ENCODE peak calls at places on chromosomes 13 and 19, in nine cellular contexts. M is mucosa of descending colon, Z is SJSA1, V is hepatocyte, N is ovary, W is right cardiac atrium, O is trophoblast cell, C is cardiac muscle cell, G is heart right ventricle. J is an unnamed sample. For H3K4me1, the result is how much of the 10 kb centered on the place peaks cover.

GRCh38 chr13:73715910-73716257 is 418.3 kb downstream of the KLF12 start:
- DNase-seq in V (no peak), C (no peak), G (no peak), O (peak), M (no peak), W (no peak), N (no peak), Z (no peak), J (no peak)

GRCh38 chr19:39183100-39183499 is 13.7 kb upstream of the NCCRP1 start:
- DNase-seq in M (no peak), G (no peak), W (no peak), O (peak), Z (no peak), N (no peak), C (no peak), V (no peak), J (no peak)

GRCh38 chr13:43528992-43529391 is 257.8 kb downstream of the ENOX1 start:
- DNase-seq in C (no peak), Z (no peak), G (no peak), N (no peak), W (no peak), O (peak), M (no peak), V (no peak), J (no peak)

GRCh38 chr19:35549174-35549788 is 3.9 kb downstream of the TMEM147 start:
- DNase-seq in O (peak), C (peak), M (peak), Z (peak), G (no peak), W (no peak), N (peak), V (peak), J (peak)

GRCh38 chr19:8473652-8474476 is 28.6 kb downstream of the PRAM1 start:
- DNase-seq in G (no peak), M (no peak), Z (no peak), W (no peak), N (no peak), C (no peak), O (no peak), V (no peak), J (no peak)

GRCh38 chr19:17557461-17557860 is 2.0 kb downstream of the COLGALT1 start:
- DNase-seq in Z (no peak), G (no peak), N (no peak), O (peak), V (no peak), M (no peak), W (peak), C (no peak), J (no peak)

GRCh38 chr19:12833747-12834417 is 497 bp downstream of the RTBDN start:
- DNase-seq in M (no peak), Z (no peak), N (no peak), W (peak), G (peak), V (peak), O (no peak), C (peak), J (no peak)

GRCh38 chr19:50490411-50490811 is 13.8 kb upstream of the GARIN5A start:
- DNase-seq in C (no peak), N (no peak), W (no peak), V (no peak), O (no peak), M (no peak), Z (no peak), G (no peak), J (no peak)

GRCh38 chr19:43463381-43464088 is 1.9 kb downstream of the LYPD3 start:
- DNase-seq in M (peak), C (peak), Z (peak), G (peak), V (peak), O (peak), W (peak), N (peak), J (no peak)

GRCh38 chr19:7874080-7874856 is at the start of gene PRR36:
- DNase-seq in M (no peak), C (no peak), O (peak), G (no peak), V (peak), W (no peak), N (no peak), Z (no peak), J (no peak)

GRCh38 chr19:11268783-11269267 is 6.5 kb upstream of the DOCK6 start:
- DNase-seq in O (no peak), W (peak), N (peak), C (peak), M (peak), G (peak), V (no peak), Z (peak), J (no peak)

GRCh38 chr13:110010433-110011135 is 224.2 kb upstream of the IRS2 start:
- DNase-seq in G (no peak), M (no peak), V (no peak), W (no peak), N (no peak), O (no peak), C (peak), Z (no peak), J (no peak)

GRCh38 chr19:8988204-8988603 is 22.0 kb downstream of the MUC16 start:
- DNase-seq in G (no peak), W (no peak), M (peak), O (peak), Z (no peak), V (no peak), N (no peak), C (no peak), J (no peak)

GRCh38 chr13:48874165-48874564 is 101.5 kb upstream of the FNDC3A start:
- DNase-seq in Z (no peak), G (no peak), O (no peak), N (no peak), V (peak), M (peak), C (no peak), W (no peak), J (no peak)

GRCh38 chr13:97432232-97432916 is 1.6 kb upstream of the RAP2A start:
- DNase-seq in V (no peak), G (no peak), Z (no peak), O (no peak), N (no peak), W (no peak), C (no peak), M (peak), J (peak)

GRCh38 chr19:6059396-6059947 is 50.8 kb downstream of the RFX2 start:
- DNase-seq in G (no peak), M (no peak), C (no peak), V (no peak), N (no peak), O (peak), W (no peak), Z (no peak), J (no peak)

DNA sequence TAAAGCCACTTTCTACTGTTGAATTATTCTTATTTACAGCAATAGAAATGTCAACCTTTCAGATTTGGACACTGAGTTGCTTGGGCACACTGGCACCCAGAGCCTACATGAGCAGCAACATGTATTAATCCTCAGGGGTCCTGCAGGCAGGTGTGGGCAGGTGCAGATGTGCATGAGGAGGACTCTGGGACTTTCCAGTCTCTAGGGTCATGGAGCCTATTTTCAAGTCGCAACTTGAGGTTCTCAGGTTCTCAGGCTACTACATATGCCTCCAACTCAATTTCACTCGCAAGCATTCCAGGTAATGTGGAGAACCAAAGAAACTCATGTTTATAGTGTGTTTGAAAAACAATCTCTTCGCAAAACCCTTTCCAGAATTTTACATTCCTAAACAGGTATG is 73.2 kb downstream of the STARD13 start:
- DNase-seq in V (no peak), G (no peak), W (no peak), O (no peak), C (no peak), N (no peak), M (no peak), Z (no peak), J (no peak)
- H3K4me1 ChIP-seq in V (under half), G (half or more), W (under half), O (under half), C (under half), N (under half), M (under half), Z (half or more), J (under half)

GRCh38 chr19:53999694-54000093 is 8.3 kb downstream of the CACNG6 start:
- DNase-seq in N (no peak), O (no peak), V (no peak), W (no peak), Z (no peak), M (no peak), G (no peak), C (no peak), J (no peak)
- H3K4me1 ChIP-seq in N (under half), O (under half), V (under half), W (under half), Z (under half), M (under half), G (under half), C (under half), J (under half)

DNA sequence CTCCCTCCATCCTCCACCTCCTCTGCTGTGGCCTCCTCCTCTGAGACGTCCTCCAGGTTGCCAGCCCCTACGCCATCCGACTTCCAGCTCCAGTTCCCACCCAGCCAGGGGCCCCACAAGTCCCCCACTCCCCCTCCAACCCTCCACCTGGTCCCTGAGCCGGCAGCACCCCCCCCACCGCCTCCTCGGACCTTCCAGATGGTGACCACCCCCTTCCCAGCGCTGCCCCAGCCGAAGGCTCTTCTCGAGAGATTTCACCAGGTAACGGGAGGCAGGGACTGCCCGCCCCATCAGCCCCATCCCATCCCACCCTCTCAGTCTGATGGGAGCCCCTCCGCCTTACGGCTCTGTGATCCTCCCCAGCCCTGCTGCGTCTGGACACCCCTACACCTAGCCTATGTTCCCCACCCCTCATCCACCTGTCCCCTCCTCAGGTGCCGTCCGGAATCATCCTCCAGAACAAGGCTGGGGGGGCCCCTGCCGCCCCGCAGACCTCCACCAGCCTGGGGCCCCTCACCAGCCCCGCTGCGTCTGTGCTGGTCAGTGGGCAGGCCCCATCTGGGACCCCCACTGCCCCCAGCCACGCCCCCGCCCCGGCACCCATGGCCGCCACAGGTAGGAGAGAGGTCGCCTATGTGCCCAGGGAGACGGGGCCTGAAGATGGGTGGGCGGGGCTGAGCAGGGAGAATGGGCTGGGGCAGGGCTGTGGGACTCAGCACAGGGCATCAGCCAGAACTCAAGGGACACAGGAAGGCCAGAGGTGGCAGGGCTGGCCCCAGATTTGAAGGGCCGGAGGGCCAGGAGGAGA is 18.6 kb upstream of the EHD2 start:
- DNase-seq in V (no peak), G (no peak), M (no peak), O (no peak), Z (no peak), C (no peak), W (no peak), N (no peak), J (no peak)
- H3K4me1 ChIP-seq in V (under half), G (under half), M (under half), O (under half), Z (under half), C (under half), W (under half), N (under half), J (under half)

GRCh38 chr19:1933245-1933644 is 7.7 kb upstream of the CSNK1G2 start:
- DNase-seq in G (no peak), W (no peak), Z (no peak), C (no peak), V (no peak), O (no peak), M (no peak), N (no peak), J (no peak)

GRCh38 chr19:1936916-1937610 is 3.9 kb upstream of the CSNK1G2 start:
- DNase-seq in O (peak), W (peak), C (no peak), Z (no peak), G (no peak), N (no peak), V (no peak), M (no peak), J (no peak)

GRCh38 chr19:1933942-1934341 is 7.0 kb upstream of the CSNK1G2 start:
- DNase-seq in G (no peak), O (no peak), N (no peak), V (no peak), Z (no peak), W (no peak), C (no peak), M (no peak), J (no peak)

GRCh38 chr19:1936430-1936829 is 4.5 kb upstream of the CSNK1G2 start:
- DNase-seq in O (no peak), G (no peak), V (no peak), W (no peak), M (no peak), N (no peak), C (no peak), Z (no peak), J (no peak)

GRCh38 chr19:1935484-1936208 is 5.3 kb upstream of the CSNK1G2 start:
- DNase-seq in Z (no peak), O (peak), W (peak), G (no peak), M (no peak), C (peak), V (no peak), N (no peak), J (no peak)
- H3K4me1 ChIP-seq in Z (under half), O (under half), W (under half), G (under half), M (under half), C (under half), V (under half), N (under half), J (under half)

DNA sequence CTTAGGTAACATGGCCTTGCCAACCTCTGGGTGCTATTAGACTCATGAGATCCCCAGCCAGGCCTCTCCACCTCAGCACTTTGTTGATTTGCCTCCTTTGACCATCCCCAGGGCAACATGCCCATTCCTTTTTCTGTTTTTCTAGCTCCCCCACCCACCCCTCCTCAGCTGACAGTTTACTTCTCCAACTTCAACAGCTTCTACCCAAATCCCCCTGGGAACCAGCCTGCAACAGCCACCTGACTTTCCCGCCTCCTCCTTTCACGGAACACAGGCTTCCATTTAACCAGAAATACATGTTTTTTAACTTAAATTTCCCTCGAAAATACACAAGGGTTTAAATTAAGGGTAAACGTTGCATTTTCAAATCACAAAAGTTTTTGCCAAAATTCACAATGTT is 117.3 kb downstream of the DLEU7 start:
- DNase-seq in W (no peak), M (no peak), O (no peak), N (no peak), C (no peak), G (no peak), Z (no peak), V (no peak), J (no peak)
- H3K4me1 ChIP-seq in W (under half), M (under half), O (under half), N (under half), C (under half), G (under half), Z (under half), V (under half), J (under half)

GRCh38 chr19:1250374-1251232 is 2.2 kb downstream of the MIDN start:
- DNase-seq in C (peak), G (no peak), N (peak), M (peak), W (peak), O (peak), V (peak), Z (no peak), J (no peak)

GRCh38 chr19:1251233-1251502 is 2.8 kb downstream of the MIDN start:
- DNase-seq in V (peak), M (peak), C (peak), G (no peak), W (no peak), N (peak), Z (no peak), O (peak), J (no peak)

GRCh38 chr19:1252818-1253513 is 4.6 kb downstream of the MIDN start:
- DNase-seq in W (peak), G (peak), C (peak), Z (no peak), O (peak), N (peak), V (peak), M (peak), J (no peak)

GRCh38 chr19:1252221-1252817 is 3.9 kb downstream of the MIDN start:
- DNase-seq in C (peak), M (peak), G (peak), O (peak), Z (peak), V (peak), N (peak), W (peak), J (no peak)

DNA sequence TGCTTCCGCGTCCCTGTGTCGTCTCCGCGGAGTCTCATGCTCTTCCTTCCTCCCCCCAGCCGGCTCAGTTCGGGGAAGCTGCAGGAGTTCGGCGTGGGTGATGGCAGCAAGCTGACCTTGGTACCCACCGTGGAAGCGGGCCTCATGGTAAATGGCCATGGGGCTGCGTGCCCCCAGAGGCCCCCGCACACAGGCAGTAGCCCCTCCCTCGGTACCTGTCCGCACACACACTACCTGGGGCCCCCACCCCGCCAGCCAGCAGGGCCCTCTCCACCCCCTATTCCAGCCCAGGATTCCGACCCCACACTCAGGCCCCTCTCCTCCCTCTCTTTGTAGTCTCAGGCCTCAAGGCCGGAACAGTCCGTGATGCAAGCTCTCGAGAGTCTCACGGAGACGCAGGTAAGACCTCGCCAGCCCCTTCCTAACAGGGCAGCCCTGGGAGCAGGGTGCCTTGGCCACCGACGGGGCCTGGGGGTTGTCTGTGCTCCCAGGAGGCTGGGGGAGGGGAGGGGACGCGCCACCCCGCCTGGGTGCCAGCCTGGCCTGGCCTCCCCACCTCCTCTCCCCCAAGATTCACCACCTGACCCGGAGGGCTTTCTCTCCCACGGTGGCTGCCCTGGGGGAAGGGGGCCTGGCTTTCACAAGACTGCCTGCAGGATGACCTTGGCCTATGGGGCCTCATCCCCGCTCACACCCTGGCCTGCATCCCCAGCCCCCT is 3.3 kb downstream of the MIDN start:
- DNase-seq in C (no peak), Z (peak), V (peak), O (peak), W (peak), M (no peak), N (no peak), G (peak), J (no peak)
- H3K4me1 ChIP-seq in C (under half), Z (half or more), V (under half), O (under half), W (under half), M (half or more), N (under half), G (half or more), J (under half)

J was measured in Panc1.